ENCODE peak calls at places on chromosomes 6 and 20, in six cellular contexts. One of them, this sample, is unnamed.

GRCh38 chr20:18577942-18578341 is 9.9 kb upstream of the DTD1 start:
- DNase-seq in skeletal muscle cell: no peak
- DNase-seq in esophagus muscularis mucosa: no peak
- DNase-seq in fibroblast of mammary gland: no peak
- DNase-seq in right cardiac atrium: no peak
- DNase-seq in cardiac fibroblast: no peak
- DNase-seq in this sample: no peak

GRCh38 chr6:13762648-13763441 is 51.2 kb upstream of the RANBP9 start:
- DNase-seq in skeletal muscle cell: peak; percentile 96
- DNase-seq in esophagus muscularis mucosa: no peak
- DNase-seq in fibroblast of mammary gland: peak; percentile 88
- DNase-seq in right cardiac atrium: no peak
- DNase-seq in cardiac fibroblast: peak; percentile 80
- DNase-seq in this sample: peak; percentile 17

GRCh38 chr6:108944058-108944457 is 95.8 kb downstream of the ARMC2 start:
- DNase-seq in skeletal muscle cell: no peak
- DNase-seq in esophagus muscularis mucosa: no peak
- DNase-seq in fibroblast of mammary gland: peak; percentile 15
- DNase-seq in right cardiac atrium: no peak
- DNase-seq in cardiac fibroblast: no peak
- DNase-seq in this sample: no peak

GRCh38 chr6:46993846-46994245 is 48.3 kb downstream of the ADGRF1 start:
- DNase-seq in skeletal muscle cell: peak; percentile 23
- DNase-seq in esophagus muscularis mucosa: no peak
- DNase-seq in fibroblast of mammary gland: peak; percentile 78
- DNase-seq in right cardiac atrium: no peak
- DNase-seq in cardiac fibroblast: peak; percentile 96
- DNase-seq in this sample: no peak

GRCh38 chr20:56689318-56689717 is 60.2 kb downstream of the TFAP2C start:
- DNase-seq in skeletal muscle cell: no peak
- DNase-seq in esophagus muscularis mucosa: no peak
- DNase-seq in fibroblast of mammary gland: peak; percentile 84
- DNase-seq in right cardiac atrium: no peak
- DNase-seq in cardiac fibroblast: no peak
- DNase-seq in this sample: no peak

GRCh38 chr20:2246081-2246491 is 49.7 kb upstream of the TGM3 start:
- DNase-seq in skeletal muscle cell: no peak
- DNase-seq in esophagus muscularis mucosa: no peak
- DNase-seq in fibroblast of mammary gland: no peak
- DNase-seq in right cardiac atrium: no peak
- DNase-seq in cardiac fibroblast: no peak
- DNase-seq in this sample: no peak

GRCh38 chr20:53642196-53643030 is 48.8 kb upstream of the ZNF217 start:
- DNase-seq in skeletal muscle cell: peak; percentile 36
- DNase-seq in esophagus muscularis mucosa: no peak
- DNase-seq in fibroblast of mammary gland: peak; percentile 71
- DNase-seq in right cardiac atrium: no peak
- DNase-seq in cardiac fibroblast: peak; percentile 87
- DNase-seq in this sample: peak; percentile 58

GRCh38 chr6:122116912-122117663 is 282.4 kb upstream of the HSF2 start:
- DNase-seq in skeletal muscle cell: no peak
- DNase-seq in esophagus muscularis mucosa: no peak
- DNase-seq in fibroblast of mammary gland: no peak
- DNase-seq in right cardiac atrium: no peak
- DNase-seq in cardiac fibroblast: no peak
- DNase-seq in this sample: no peak

GRCh38 chr6:4349931-4350330 is 214.6 kb upstream of the ECI2 start:
- DNase-seq in skeletal muscle cell: no peak
- DNase-seq in esophagus muscularis mucosa: peak; percentile 42
- DNase-seq in fibroblast of mammary gland: no peak
- DNase-seq in right cardiac atrium: no peak
- DNase-seq in cardiac fibroblast: no peak
- DNase-seq in this sample: no peak

GRCh38 chr6:138405816-138406403 is 1.9 kb downstream of the HEBP2 start:
- DNase-seq in skeletal muscle cell: no peak
- DNase-seq in esophagus muscularis mucosa: no peak
- DNase-seq in fibroblast of mammary gland: no peak
- DNase-seq in right cardiac atrium: no peak
- DNase-seq in cardiac fibroblast: no peak
- DNase-seq in this sample: no peak

GRCh38 chr6:46584586-46584985 is 68.0 kb downstream of the CYP39A1 start:
- DNase-seq in skeletal muscle cell: no peak
- DNase-seq in esophagus muscularis mucosa: no peak
- DNase-seq in fibroblast of mammary gland: peak; percentile 31
- DNase-seq in right cardiac atrium: no peak
- DNase-seq in cardiac fibroblast: peak; percentile 2
- DNase-seq in this sample: no peak

GRCh38 chr6:4271761-4272505 is 136.6 kb upstream of the ECI2 start:
- DNase-seq in skeletal muscle cell: no peak
- DNase-seq in esophagus muscularis mucosa: peak; percentile 90
- DNase-seq in fibroblast of mammary gland: no peak
- DNase-seq in right cardiac atrium: no peak
- DNase-seq in cardiac fibroblast: no peak
- DNase-seq in this sample: no peak

GRCh38 chr6:152952045-152952444 is 30.8 kb downstream of the FBXO5 start:
- DNase-seq in skeletal muscle cell: no peak
- DNase-seq in esophagus muscularis mucosa: no peak
- DNase-seq in fibroblast of mammary gland: peak; percentile 54
- DNase-seq in right cardiac atrium: no peak
- DNase-seq in cardiac fibroblast: peak; percentile 42
- DNase-seq in this sample: no peak

GRCh38 chr6:84769247-84769646 is 4.8 kb upstream of the TBX18 start:
- DNase-seq in skeletal muscle cell: no peak
- DNase-seq in esophagus muscularis mucosa: no peak
- DNase-seq in fibroblast of mammary gland: no peak
- DNase-seq in right cardiac atrium: no peak
- DNase-seq in cardiac fibroblast: peak; percentile 46
- DNase-seq in this sample: no peak
- H3K4me3 ChIP-seq in skeletal muscle cell: peak overlapping the region; percentile 44
- H3K4me3 ChIP-seq in esophagus muscularis mucosa: no peak overlapping the region
- H3K4me3 ChIP-seq in fibroblast of mammary gland: no peak overlapping the region
- H3K4me3 ChIP-seq in right cardiac atrium: peak overlapping the region; percentile 59
- H3K4me3 ChIP-seq in cardiac fibroblast: peak overlapping the region; percentile 45
- H3K4me3 ChIP-seq in this sample: no peak overlapping the region

GRCh38 chr20:63351811-63352591 is 9.1 kb downstream of the CHRNA4 start:
- DNase-seq in skeletal muscle cell: no peak
- DNase-seq in esophagus muscularis mucosa: no peak
- DNase-seq in fibroblast of mammary gland: no peak
- DNase-seq in right cardiac atrium: peak; percentile 61
- DNase-seq in cardiac fibroblast: no peak
- DNase-seq in this sample: no peak
- H3K4me3 ChIP-seq in skeletal muscle cell: no peak overlapping the region
- H3K4me3 ChIP-seq in esophagus muscularis mucosa: no peak overlapping the region
- H3K4me3 ChIP-seq in fibroblast of mammary gland: no peak overlapping the region
- H3K4me3 ChIP-seq in right cardiac atrium: no peak overlapping the region
- H3K4me3 ChIP-seq in cardiac fibroblast: no peak overlapping the region
- H3K4me3 ChIP-seq in this sample: no peak overlapping the region

GRCh38 chr20:40963505-40963845 is 65.1 kb upstream of the TOP1 start:
- DNase-seq in skeletal muscle cell: no peak
- DNase-seq in esophagus muscularis mucosa: peak; percentile 24
- DNase-seq in fibroblast of mammary gland: no peak
- DNase-seq in right cardiac atrium: no peak
- DNase-seq in cardiac fibroblast: no peak
- DNase-seq in this sample: no peak

GRCh38 chr20:40960521-40960956 is 68.1 kb upstream of the TOP1 start:
- DNase-seq in skeletal muscle cell: no peak
- DNase-seq in esophagus muscularis mucosa: peak; percentile 82
- DNase-seq in fibroblast of mammary gland: peak; percentile 48
- DNase-seq in right cardiac atrium: peak; percentile 61
- DNase-seq in cardiac fibroblast: no peak
- DNase-seq in this sample: no peak

GRCh38 chr20:40961176-40961575 is 67.4 kb upstream of the TOP1 start:
- DNase-seq in skeletal muscle cell: no peak
- DNase-seq in esophagus muscularis mucosa: peak; percentile 53
- DNase-seq in fibroblast of mammary gland: no peak
- DNase-seq in right cardiac atrium: no peak
- DNase-seq in cardiac fibroblast: no peak
- DNase-seq in this sample: no peak

GRCh38 chr20:40961686-40962640 is 66.7 kb upstream of the TOP1 start:
- DNase-seq in skeletal muscle cell: no peak
- DNase-seq in esophagus muscularis mucosa: peak; percentile 86
- DNase-seq in fibroblast of mammary gland: peak; percentile 49
- DNase-seq in right cardiac atrium: no peak
- DNase-seq in cardiac fibroblast: peak; percentile 35
- DNase-seq in this sample: no peak

DNA sequence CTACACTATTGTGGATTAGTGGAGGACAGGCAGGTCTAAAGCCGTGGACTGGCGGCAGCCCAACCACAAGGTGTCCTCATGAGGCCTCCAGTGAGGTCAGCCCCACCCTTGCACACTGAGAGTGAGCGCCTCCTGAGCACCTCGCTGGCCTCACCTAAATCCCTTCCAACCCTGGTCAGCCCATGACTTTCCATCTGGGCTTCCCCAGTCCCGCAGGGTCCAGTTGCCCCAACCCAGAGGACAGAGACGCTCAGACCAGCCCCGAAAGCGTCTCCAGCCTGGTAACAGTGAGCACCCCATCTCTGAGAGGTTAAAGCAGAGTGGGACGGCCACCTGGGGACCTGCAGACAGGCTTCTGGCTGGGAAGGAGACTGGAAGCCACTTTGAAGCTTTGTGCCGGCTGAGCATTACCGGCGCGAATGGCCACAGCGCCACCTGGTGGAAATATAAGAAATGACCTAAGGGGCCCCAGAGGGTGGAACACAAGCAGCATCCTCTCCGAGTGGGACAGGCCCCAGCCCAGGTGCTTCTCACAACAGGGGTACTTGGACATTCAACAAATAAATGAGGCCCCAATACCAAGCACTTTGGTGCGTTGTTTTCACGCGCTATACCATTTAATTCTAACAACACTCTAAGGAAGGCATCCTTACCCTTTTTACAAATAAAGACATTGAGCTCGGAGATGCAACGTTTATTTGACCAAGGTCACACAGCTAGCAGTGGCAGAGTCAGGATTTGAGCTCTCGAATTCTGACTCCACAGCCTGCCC is 65.7 kb upstream of the TOP1 start:
- DNase-seq in skeletal muscle cell: no peak
- DNase-seq in esophagus muscularis mucosa: peak; percentile 93
- DNase-seq in fibroblast of mammary gland: peak; percentile 56
- DNase-seq in right cardiac atrium: peak; percentile 59
- DNase-seq in cardiac fibroblast: peak; percentile 67
- DNase-seq in this sample: peak; percentile 64
- H3K4me3 ChIP-seq in skeletal muscle cell: no peak overlapping the region
- H3K4me3 ChIP-seq in esophagus muscularis mucosa: no peak overlapping the region
- H3K4me3 ChIP-seq in fibroblast of mammary gland: no peak overlapping the region
- H3K4me3 ChIP-seq in right cardiac atrium: no peak overlapping the region
- H3K4me3 ChIP-seq in cardiac fibroblast: no peak overlapping the region
- H3K4me3 ChIP-seq in this sample: no peak overlapping the region

DNA sequence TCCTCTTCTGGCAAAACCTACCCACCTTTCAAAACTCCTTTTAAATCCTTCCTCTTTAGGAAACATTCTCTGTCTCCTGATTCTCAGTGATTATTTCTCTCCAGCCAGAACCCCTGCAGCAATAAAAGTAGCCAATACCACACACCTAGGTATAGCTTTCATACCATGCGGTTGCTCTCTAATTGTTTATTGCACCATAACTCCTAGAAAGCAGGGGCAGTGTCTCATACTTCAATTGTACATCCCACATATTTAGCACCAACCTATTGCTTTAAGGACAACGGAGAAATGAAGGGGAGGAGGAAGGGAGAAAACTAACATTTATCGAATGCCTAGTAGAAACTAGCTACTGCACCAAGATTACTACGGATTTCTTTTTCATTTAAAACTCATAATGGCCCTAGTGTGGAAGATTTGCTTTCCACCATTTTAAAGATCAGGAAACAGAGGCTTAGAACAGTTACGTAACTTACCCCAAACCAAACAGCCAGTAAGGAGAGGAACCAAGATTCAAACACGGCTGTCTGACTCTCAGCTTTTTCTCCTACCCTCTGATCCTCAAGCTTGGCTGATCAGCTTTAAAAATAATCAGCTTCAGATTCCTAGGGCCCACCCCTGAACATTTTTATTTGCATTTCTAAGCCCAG is 43.4 kb upstream of the ATXN1 start:
- DNase-seq in skeletal muscle cell: no peak
- DNase-seq in esophagus muscularis mucosa: no peak
- DNase-seq in fibroblast of mammary gland: no peak
- DNase-seq in right cardiac atrium: no peak
- DNase-seq in cardiac fibroblast: no peak
- DNase-seq in this sample: no peak
- H3K4me3 ChIP-seq in skeletal muscle cell: no peak overlapping the region
- H3K4me3 ChIP-seq in esophagus muscularis mucosa: no peak overlapping the region
- H3K4me3 ChIP-seq in fibroblast of mammary gland: no peak overlapping the region
- H3K4me3 ChIP-seq in right cardiac atrium: no peak overlapping the region
- H3K4me3 ChIP-seq in cardiac fibroblast: no peak overlapping the region
- H3K4me3 ChIP-seq in this sample: no peak overlapping the region

This sample was measured in CD4-positive, alpha-beta memory T cell.